ENCODE peak calls at places on chromosomes 3 and 15, in nine cellular contexts. G is posterior cingulate gyrus; Q is GM13976; A is mesendoderm; P is sciatic nerve; Z is activated CD4-positive, alpha-beta memory T cell treated with anti-CD3 and anti-CD28 coated beads for 36 hours; D is caudate nucleus; F is activated naive CD4-positive, alpha-beta T cell treated with anti-CD3 and anti-CD28 coated beads, Interleukin-2, amount 10 ng/mL, durations not matched to agents 7 days and 5 days; M is GM12864. O is an unnamed sample.

GRCh38 chr15:55526559-55527036 is 18.6 kb upstream of the DNAAF4 start:
- DNase-seq in G (no peak), D (no peak), A (peak), Z (peak), P (no peak), Q (peak), F (peak), M (peak), O (peak)

GRCh38 chr3:32613183-32613582 is 42.5 kb upstream of the DYNC1LI1 start:
- DNase-seq in G (no peak), A (no peak), Q (no peak), M (no peak), F (no peak), P (no peak), D (no peak), Z (no peak), O (no peak)

GRCh38 chr15:51780636-51781035 is 29.2 kb downstream of the TMOD2 start:
- DNase-seq in Z (no peak), D (no peak), Q (no peak), G (no peak), A (no peak), P (no peak), M (no peak), F (no peak), O (no peak)

GRCh38 chr15:33069161-33069560 is 125.4 kb downstream of the FMN1 start:
- DNase-seq in Z (no peak), G (no peak), F (no peak), Q (no peak), D (no peak), P (no peak), A (no peak), M (no peak), O (no peak)

GRCh38 chr15:75648156-75649000 is 666 bp downstream of the SNX33 start:
- DNase-seq in D (peak), Z (no peak), G (no peak), F (no peak), M (no peak), P (peak), Q (peak), A (peak), O (no peak)

GRCh38 chr3:184172681-184173373 is 1.8 kb upstream of the AP2M1 start:
- DNase-seq in A (no peak), G (no peak), F (no peak), Q (no peak), M (no peak), P (peak), Z (no peak), D (no peak), O (no peak)

GRCh38 chr15:57895291-57895690 is 170.2 kb downstream of the ALDH1A2 start:
- DNase-seq in G (no peak), P (no peak), D (no peak), Z (no peak), M (no peak), F (no peak), A (no peak), Q (no peak), O (no peak)

GRCh38 chr3:46491089-46492070 is 6.4 kb upstream of the RTP3 start:
- DNase-seq in A (no peak), F (no peak), Z (no peak), P (no peak), D (no peak), G (no peak), M (no peak), Q (no peak), O (peak)

GRCh38 chr3:36907911-36908646 is 36.8 kb downstream of the TRANK1 start:
- DNase-seq in M (no peak), Q (no peak), D (no peak), F (peak), P (peak), A (no peak), G (no peak), Z (peak), O (peak)

GRCh38 chr15:101495334-101496197 is 6.1 kb upstream of the PCSK6 start:
- DNase-seq in Z (no peak), P (no peak), M (no peak), F (no peak), A (no peak), G (no peak), D (no peak), Q (peak), O (no peak)